ENCODE peak calls at places on chromosomes 5 and 9, in five cellular contexts. One of them, this sample, is unnamed.
A peak's percentile ranks its signal among the peaks of the same experiment; 100 is the strongest.

GRCh38 chr9:35748239-35748857 is 680 bp downstream of the GBA2 start:
- DNase-seq in uterus: no peak
- DNase-seq in mammary epithelial cell: peak; percentile 18
- DNase-seq in gastrocnemius medialis: peak; percentile 28
- DNase-seq in fibroblast of lung: no peak
- DNase-seq in this sample: peak; percentile 70

GRCh38 chr9:77575785-77576184 is 72.3 kb downstream of the GNA14 start:
- DNase-seq in uterus: no peak
- DNase-seq in mammary epithelial cell: peak; percentile 6
- DNase-seq in gastrocnemius medialis: no peak
- DNase-seq in fibroblast of lung: peak; percentile 40
- DNase-seq in this sample: no peak

GRCh38 chr9:134371731-134372130 is 45.5 kb downstream of the RXRA start:
- DNase-seq in fibroblast of lung: no peak
- DNase-seq in uterus: no peak
- DNase-seq in mammary epithelial cell: peak; percentile 92
- DNase-seq in gastrocnemius medialis: peak; percentile 91
- DNase-seq in this sample: peak; percentile 84

GRCh38 chr9:109906766-109907382 is 126.9 kb downstream of the PALM2AKAP2 start:
- DNase-seq in gastrocnemius medialis: no peak
- DNase-seq in fibroblast of lung: peak; percentile 35
- DNase-seq in mammary epithelial cell: no peak
- DNase-seq in uterus: no peak
- DNase-seq in this sample: no peak

GRCh38 chr9:8474937-8475336 is 675.4 kb upstream of the DMAC1 start:
- DNase-seq in fibroblast of lung: no peak
- DNase-seq in gastrocnemius medialis: no peak
- DNase-seq in uterus: no peak
- DNase-seq in mammary epithelial cell: no peak
- DNase-seq in this sample: no peak

GRCh38 chr5:171386006-171386671 is 1.5 kb upstream of the NPM1 start:
- DNase-seq in uterus: peak; percentile 21
- DNase-seq in gastrocnemius medialis: no peak
- DNase-seq in fibroblast of lung: no peak
- DNase-seq in mammary epithelial cell: no peak
- DNase-seq in this sample: no peak

GRCh38 chr9:113548221-113549041 is 84.9 kb downstream of the RGS3 start:
- DNase-seq in gastrocnemius medialis: peak; percentile 71
- DNase-seq in uterus: no peak
- DNase-seq in mammary epithelial cell: peak; percentile 51
- DNase-seq in fibroblast of lung: no peak
- DNase-seq in this sample: peak; percentile 88

GRCh38 chr5:36552626-36553393 is 53.6 kb upstream of the SLC1A3 start:
- DNase-seq in gastrocnemius medialis: no peak
- DNase-seq in uterus: no peak
- DNase-seq in fibroblast of lung: no peak
- DNase-seq in mammary epithelial cell: peak; percentile 24
- DNase-seq in this sample: no peak

GRCh38 chr9:111992523-111992922 is 95.9 kb downstream of the UGCG start:
- DNase-seq in gastrocnemius medialis: no peak
- DNase-seq in uterus: no peak
- DNase-seq in fibroblast of lung: peak; percentile 20
- DNase-seq in mammary epithelial cell: peak; percentile 93
- DNase-seq in this sample: no peak

GRCh38 chr5:171762016-171762415 is 23.6 kb upstream of the SMIM23 start:
- DNase-seq in uterus: no peak
- DNase-seq in fibroblast of lung: no peak
- DNase-seq in gastrocnemius medialis: no peak
- DNase-seq in mammary epithelial cell: no peak
- DNase-seq in this sample: no peak

GRCh38 chr9:21965401-21965951 is 28.7 kb downstream of the CDKN2A start:
- DNase-seq in fibroblast of lung: peak; percentile 67
- DNase-seq in gastrocnemius medialis: peak; percentile 23
- DNase-seq in mammary epithelial cell: peak; percentile 19
- DNase-seq in uterus: no peak
- DNase-seq in this sample: peak; percentile 68

GRCh38 chr9:109411069-109411761 is 86.9 kb downstream of the PTPN3 start:
- DNase-seq in mammary epithelial cell: no peak
- DNase-seq in fibroblast of lung: no peak
- DNase-seq in gastrocnemius medialis: no peak
- DNase-seq in uterus: no peak
- DNase-seq in this sample: no peak

GRCh38 chr5:124669956-124670671 is 76.3 kb downstream of the ZNF608 start:
- DNase-seq in uterus: no peak
- DNase-seq in fibroblast of lung: no peak
- DNase-seq in mammary epithelial cell: peak; percentile 66
- DNase-seq in gastrocnemius medialis: no peak
- DNase-seq in this sample: no peak

GRCh38 chr9:126146254-126147145 is 180.1 kb upstream of the MVB12B start:
- DNase-seq in fibroblast of lung: no peak
- DNase-seq in mammary epithelial cell: no peak
- DNase-seq in uterus: no peak
- DNase-seq in gastrocnemius medialis: no peak
- DNase-seq in this sample: no peak

GRCh38 chr5:137461636-137462596 is 37.2 kb downstream of the SPOCK1 start:
- DNase-seq in uterus: no peak
- DNase-seq in mammary epithelial cell: no peak
- DNase-seq in fibroblast of lung: no peak
- DNase-seq in gastrocnemius medialis: no peak
- DNase-seq in this sample: no peak

GRCh38 chr5:64505769-64506566 is at the start of gene RGS7BP:
- DNase-seq in uterus: peak; percentile 14
- DNase-seq in mammary epithelial cell: peak; percentile 22
- DNase-seq in fibroblast of lung: peak; percentile 37
- DNase-seq in gastrocnemius medialis: no peak
- DNase-seq in this sample: peak; percentile 31

GRCh38 chr9:81609782-81610738 is 79.3 kb downstream of the TLE1 start:
- DNase-seq in fibroblast of lung: no peak
- DNase-seq in gastrocnemius medialis: peak; percentile 57
- DNase-seq in uterus: no peak
- DNase-seq in mammary epithelial cell: peak; percentile 37
- DNase-seq in this sample: no peak

GRCh38 chr9:89523948-89524347 is 26.0 kb upstream of the SEMA4D start:
- DNase-seq in mammary epithelial cell: no peak
- DNase-seq in gastrocnemius medialis: no peak
- DNase-seq in fibroblast of lung: no peak
- DNase-seq in uterus: no peak
- DNase-seq in this sample: no peak

GRCh38 chr9:19614294-19614693 is 174.5 kb downstream of the SLC24A2 start:
- DNase-seq in mammary epithelial cell: no peak
- DNase-seq in fibroblast of lung: no peak
- DNase-seq in gastrocnemius medialis: no peak
- DNase-seq in uterus: no peak
- DNase-seq in this sample: no peak

GRCh38 chr9:98736216-98736615 is 27.5 kb upstream of the GABBR2 start:
- DNase-seq in uterus: no peak
- DNase-seq in fibroblast of lung: no peak
- DNase-seq in mammary epithelial cell: no peak
- DNase-seq in gastrocnemius medialis: no peak
- DNase-seq in this sample: no peak

GRCh38 chr9:20848490-20848889 is 164.4 kb downstream of the FOCAD start:
- DNase-seq in uterus: no peak
- DNase-seq in mammary epithelial cell: no peak
- DNase-seq in fibroblast of lung: peak; percentile 9
- DNase-seq in gastrocnemius medialis: no peak
- DNase-seq in this sample: no peak

GRCh38 chr5:66207800-66208561 is 63.9 kb downstream of the SREK1 start:
- DNase-seq in gastrocnemius medialis: no peak
- DNase-seq in mammary epithelial cell: peak; percentile 83
- DNase-seq in uterus: peak; percentile 69
- DNase-seq in fibroblast of lung: no peak
- DNase-seq in this sample: no peak

GRCh38 chr9:14030350-14030823 is 283.6 kb downstream of the NFIB start:
- DNase-seq in fibroblast of lung: peak; percentile 96
- DNase-seq in mammary epithelial cell: no peak
- DNase-seq in uterus: no peak
- DNase-seq in gastrocnemius medialis: peak; percentile 40
- DNase-seq in this sample: no peak

GRCh38 chr5:10533218-10533617 is 30.7 kb upstream of the ANKRD33B start:
- DNase-seq in mammary epithelial cell: no peak
- DNase-seq in fibroblast of lung: no peak
- DNase-seq in uterus: no peak
- DNase-seq in gastrocnemius medialis: no peak
- DNase-seq in this sample: peak; percentile 18

DNA sequence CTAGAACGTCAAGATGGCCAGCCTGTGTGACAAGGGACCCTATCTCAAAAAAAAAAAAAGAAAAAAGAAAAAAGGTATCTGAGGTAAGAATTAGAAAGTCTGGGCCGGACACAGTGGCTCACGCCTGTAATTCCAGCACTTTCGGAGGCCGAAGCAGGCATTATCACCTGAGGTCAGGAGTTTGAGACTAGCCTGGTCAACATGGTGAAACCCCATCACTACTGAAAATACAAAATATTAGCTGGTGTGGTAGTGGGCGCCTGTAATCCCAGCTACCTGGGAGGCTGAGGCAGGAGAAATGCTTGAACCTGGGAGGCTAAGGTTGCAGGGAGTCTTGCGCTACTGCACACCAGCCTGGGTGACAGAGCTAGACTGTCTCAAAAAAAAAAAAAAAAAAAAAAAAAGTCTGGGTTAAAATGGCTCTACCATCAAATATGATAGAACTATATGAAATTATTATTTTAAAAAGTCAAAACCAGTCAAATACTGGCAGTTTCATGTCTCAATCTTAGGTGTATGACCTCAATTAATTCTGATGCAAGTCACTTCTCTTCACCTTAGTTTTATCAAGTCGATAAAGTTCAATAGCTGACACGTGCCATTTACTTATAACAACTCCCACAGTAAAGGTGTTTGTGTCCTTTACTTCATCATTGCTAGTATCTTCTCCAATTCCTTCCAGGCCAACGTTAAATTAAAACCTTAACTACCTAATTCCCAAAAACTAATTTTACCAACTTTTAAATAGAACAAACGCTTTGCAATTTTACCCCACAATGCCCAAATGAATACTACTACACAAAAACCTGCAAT is 1.1 kb downstream of the RPS23 start:
- DNase-seq in uterus: no peak
- DNase-seq in mammary epithelial cell: no peak
- DNase-seq in gastrocnemius medialis: no peak
- DNase-seq in fibroblast of lung: no peak
- DNase-seq in this sample: no peak
- TF ChIP-seq CTCF in uterus: no peak
- TF ChIP-seq CTCF in mammary epithelial cell: no peak
- TF ChIP-seq CTCF in gastrocnemius medialis: no peak
- TF ChIP-seq CTCF in fibroblast of lung: no peak
- TF ChIP-seq CTCF in this sample: no peak

GRCh38 chr5:76299592-76299991 is 103.5 kb upstream of the IQGAP2 start:
- DNase-seq in uterus: no peak
- DNase-seq in fibroblast of lung: no peak
- DNase-seq in gastrocnemius medialis: no peak
- DNase-seq in mammary epithelial cell: no peak
- DNase-seq in this sample: no peak
- H3K4me1 ChIP-seq in uterus: no peaks in the 10 kb centered on the region
- H3K4me1 ChIP-seq in fibroblast of lung: no peaks in the 10 kb centered on the region
- H3K4me1 ChIP-seq in gastrocnemius medialis: no peaks in the 10 kb centered on the region
- H3K4me1 ChIP-seq in mammary epithelial cell: no peaks in the 10 kb centered on the region
- H3K4me1 ChIP-seq in this sample: no peaks in the 10 kb centered on the region

GRCh38 chr5:132002701-132003100 is 8.8 kb downstream of the ACSL6 start:
- DNase-seq in mammary epithelial cell: no peak
- DNase-seq in fibroblast of lung: no peak
- DNase-seq in uterus: no peak
- DNase-seq in gastrocnemius medialis: no peak
- DNase-seq in this sample: no peak

GRCh38 chr5:132001647-132002561 is 9.6 kb downstream of the ACSL6 start:
- DNase-seq in gastrocnemius medialis: peak; percentile 88
- DNase-seq in uterus: no peak
- DNase-seq in fibroblast of lung: peak; percentile 8
- DNase-seq in mammary epithelial cell: peak; percentile 23
- DNase-seq in this sample: peak; percentile 71

GRCh38 chr5:132005591-132005990 is 5.9 kb downstream of the ACSL6 start:
- DNase-seq in uterus: no peak
- DNase-seq in fibroblast of lung: no peak
- DNase-seq in gastrocnemius medialis: no peak
- DNase-seq in mammary epithelial cell: no peak
- DNase-seq in this sample: no peak

GRCh38 chr5:132003982-132004381 is 7.5 kb downstream of the ACSL6 start:
- DNase-seq in fibroblast of lung: no peak
- DNase-seq in gastrocnemius medialis: no peak
- DNase-seq in uterus: no peak
- DNase-seq in mammary epithelial cell: no peak
- DNase-seq in this sample: no peak

GRCh38 chr5:132003170-132003744 is 8.2 kb downstream of the ACSL6 start:
- DNase-seq in uterus: no peak
- DNase-seq in fibroblast of lung: peak; percentile 31
- DNase-seq in mammary epithelial cell: no peak
- DNase-seq in gastrocnemius medialis: peak; percentile 42
- DNase-seq in this sample: peak; percentile 28
- TF ChIP-seq CTCF in uterus: no peak
- TF ChIP-seq CTCF in fibroblast of lung: peak; percentile 38
- TF ChIP-seq CTCF in mammary epithelial cell: no peak
- TF ChIP-seq CTCF in gastrocnemius medialis: no peak
- TF ChIP-seq CTCF in this sample: no peak

DNA sequence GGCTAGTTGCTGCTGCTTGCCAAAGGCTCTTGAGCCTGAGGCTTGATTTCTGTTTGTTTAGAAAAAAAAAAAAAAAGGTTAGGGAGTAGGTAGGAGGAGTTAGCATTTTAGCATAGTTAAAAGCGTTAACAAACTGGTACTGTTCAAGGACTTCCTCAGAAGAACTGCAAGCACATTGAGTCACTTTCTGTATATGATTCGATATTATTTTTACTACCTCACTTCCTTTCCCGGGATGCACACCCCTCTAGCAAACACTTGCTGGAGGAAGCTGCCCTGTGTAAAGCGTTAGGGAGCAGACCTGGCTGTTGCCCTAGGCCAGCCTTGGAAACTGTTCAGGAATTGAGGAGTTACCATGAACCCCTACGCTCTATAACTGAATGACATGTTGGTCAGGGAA is 15.7 kb upstream of the CEP120 start:
- DNase-seq in mammary epithelial cell: peak; percentile 39
- DNase-seq in fibroblast of lung: no peak
- DNase-seq in gastrocnemius medialis: no peak
- DNase-seq in uterus: no peak
- DNase-seq in this sample: no peak
- H3K4me1 ChIP-seq in mammary epithelial cell: no peaks in the 10 kb centered on the region
- H3K4me1 ChIP-seq in fibroblast of lung: no peaks in the 10 kb centered on the region
- H3K4me1 ChIP-seq in gastrocnemius medialis: no peaks in the 10 kb centered on the region
- H3K4me1 ChIP-seq in uterus: no peaks in the 10 kb centered on the region
- H3K4me1 ChIP-seq in this sample: no peaks in the 10 kb centered on the region

DNA sequence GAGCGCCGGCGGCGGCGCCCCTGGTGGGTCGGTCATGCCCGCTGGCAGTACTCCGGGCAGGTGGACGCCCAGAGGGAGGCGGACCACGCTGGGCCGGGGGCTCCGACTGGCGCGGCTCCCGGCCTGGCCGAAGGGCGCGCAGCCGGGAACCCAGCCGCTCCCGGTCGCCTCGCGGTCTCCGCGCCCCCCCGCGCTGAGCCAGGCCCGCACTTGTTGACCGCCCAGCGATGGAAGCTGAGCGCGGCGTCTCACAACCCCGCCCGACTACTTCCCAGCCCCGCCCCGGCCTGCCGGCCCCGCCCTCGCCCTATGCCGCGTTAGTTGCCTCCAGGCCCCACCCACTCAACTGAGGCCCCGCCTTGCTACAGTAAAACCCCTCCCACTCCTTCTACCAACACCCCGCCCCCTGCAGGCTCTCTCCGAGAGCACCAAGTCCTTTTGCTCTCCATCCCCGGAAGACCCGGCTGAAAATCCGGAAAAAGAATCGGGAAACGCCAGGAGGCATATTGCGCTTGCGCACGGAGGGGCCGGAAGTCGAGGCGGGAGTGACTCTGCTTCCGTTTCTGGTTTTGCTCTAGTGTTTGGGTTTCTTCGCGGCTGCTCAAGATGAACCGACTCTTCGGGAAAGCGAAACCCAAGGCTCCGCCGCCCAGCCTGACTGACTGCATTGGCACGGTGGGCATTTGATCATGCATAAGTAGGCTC is at the start of the genes BAG1 and CHMP5:
- DNase-seq in gastrocnemius medialis: peak; percentile 100
- DNase-seq in uterus: peak; percentile 100
- DNase-seq in fibroblast of lung: peak; percentile 99
- DNase-seq in mammary epithelial cell: peak; percentile 99
- DNase-seq in this sample: peak; percentile 99
- TF ChIP-seq CTCF in gastrocnemius medialis: peak; percentile 48
- TF ChIP-seq CTCF in uterus: peak; percentile 48
- TF ChIP-seq CTCF in fibroblast of lung: peak; percentile 36
- TF ChIP-seq CTCF in mammary epithelial cell: peak; percentile 45
- TF ChIP-seq CTCF in this sample: peak; percentile 23